ENCODE peak calls at places on chromosomes 4 and X, in nine cellular contexts. T is psoas muscle; A is substantia nigra; G is NCI-H510A treated with DMSO at 0.1 percent for 48 hours; K is NCI-H1105; U is stimulated activated CD8-positive, alpha-beta memory T cell treated with anti-CD3 and anti-CD28 coated beads, Interleukin-15, amount 100 ng/mL, for 1 hour; Y is occipital lobe; X is stimulated activated CD4-positive, alpha-beta T cell treated with anti-CD3 and anti-CD28 coated beads, Interleukin-2, amount 100 ng/mL, for 24 hours; O is GM13977. W is an unnamed sample.

GRCh38 chr4:37873383-37873782 is 17.5 kb upstream of the TBC1D1 start:
- DNase-seq in G (no peak), U (no peak), A (no peak), Y (no peak), X (no peak), O (no peak), K (no peak), T (no peak), W (peak)

GRCh38 chr4:66629927-66630326 is 915.4 kb downstream of the CENPC start:
- DNase-seq in A (no peak), K (no peak), U (no peak), X (no peak), O (no peak), Y (no peak), G (no peak), T (no peak), W (no peak)

GRCh38 chr4:87007345-87008181 is 72.8 kb downstream of the AFF1 start:
- DNase-seq in G (peak), K (peak), T (peak), O (no peak), Y (peak), U (peak), X (peak), A (peak), W (peak)

GRCh38 chrX:80512924-80513323 is 92.7 kb downstream of the TENT5D start:
- DNase-seq in G (no peak), U (no peak), Y (no peak), O (no peak), A (no peak), T (no peak), X (no peak), K (no peak), W (no peak)

GRCh38 chrX:16604300-16604699 is 45.7 kb upstream of the S100G start:
- DNase-seq in T (no peak), G (no peak), Y (no peak), A (no peak), U (no peak), X (no peak), K (no peak), O (no peak), W (no peak)

GRCh38 chr4:58139269-58139668 is 1029.1 kb upstream of the IGFBP7 start:
- DNase-seq in G (no peak), A (no peak), T (no peak), K (no peak), X (no peak), Y (no peak), O (no peak), U (no peak), W (no peak)

GRCh38 chrX:136608295-136608933 is 39.5 kb upstream of the CD40LG start:
- DNase-seq in K (no peak), T (peak), O (no peak), G (no peak), X (peak), Y (no peak), A (peak), U (no peak), W (peak)

GRCh38 chrX:134661295-134661694 is 3.0 kb upstream of the PLAC1 start:
- DNase-seq in U (no peak), A (no peak), Y (no peak), G (no peak), K (no peak), X (no peak), T (no peak), O (no peak), W (no peak)

GRCh38 chr4:153222162-153222789 is 18.0 kb downstream of the TRIM2 start:
- DNase-seq in G (peak), Y (peak), A (peak), K (peak), T (peak), U (no peak), X (peak), O (peak), W (peak)

GRCh38 chr4:112523008-112523440 is 7.0 kb upstream of the NEUROG2 start:
- DNase-seq in G (no peak), U (no peak), T (no peak), X (peak), O (peak), A (no peak), K (no peak), Y (no peak), W (peak)

GRCh38 chr4:110904435-110905050 is 281.7 kb upstream of the PITX2 start:
- DNase-seq in U (no peak), G (peak), T (no peak), A (no peak), Y (no peak), K (no peak), O (no peak), X (no peak), W (no peak)

GRCh38 chrX:121308276-121308805 is 260.9 kb downstream of the GLUD2 start:
- DNase-seq in Y (peak), K (no peak), T (no peak), G (peak), U (peak), A (no peak), X (peak), O (peak), W (peak)

W was measured in GM03348.